ENCODE peak calls at places on chromosomes 6 and 20, in five cellular contexts. One of them, this sample, is unnamed. For H3K4me1 and H3K9me3, the result is how much of the 10 kb centered on the place peaks cover.

GRCh38 chr6:24522090-24522820 is 27.5 kb downstream of the ALDH5A1 start:
- DNase-seq in left lung: no peak
- DNase-seq in pancreas: no peak
- DNase-seq in SJCRH30: peak
- DNase-seq in fibroblast of lung: peak
- DNase-seq in this sample: no peak

GRCh38 chr20:39112196-39112743 is 150.1 kb downstream of the DHX35 start:
- DNase-seq in fibroblast of lung: peak
- DNase-seq in left lung: no peak
- DNase-seq in SJCRH30: peak
- DNase-seq in pancreas: peak
- DNase-seq in this sample: no peak

GRCh38 chr20:62367483-62368302 is 581 bp upstream of the LAMA5 start:
- DNase-seq in fibroblast of lung: no peak
- DNase-seq in pancreas: peak
- DNase-seq in left lung: no peak
- DNase-seq in SJCRH30: peak
- DNase-seq in this sample: peak

GRCh38 chr20:40494238-40494637 is 194.8 kb downstream of the MAFB start:
- DNase-seq in SJCRH30: no peak
- DNase-seq in fibroblast of lung: no peak
- DNase-seq in pancreas: no peak
- DNase-seq in left lung: peak
- DNase-seq in this sample: no peak

GRCh38 chr20:63099426-63100267 is 92.9 kb upstream of the BHLHE23 start:
- DNase-seq in left lung: peak
- DNase-seq in pancreas: no peak
- DNase-seq in fibroblast of lung: no peak
- DNase-seq in SJCRH30: peak
- DNase-seq in this sample: peak

GRCh38 chr6:9540534-9541126 is 874.2 kb downstream of the TFAP2A start:
- DNase-seq in SJCRH30: peak
- DNase-seq in fibroblast of lung: peak
- DNase-seq in left lung: no peak
- DNase-seq in pancreas: no peak
- DNase-seq in this sample: no peak

GRCh38 chr20:53950578-53950977 is 119.8 kb downstream of the BCAS1 start:
- DNase-seq in left lung: no peak
- DNase-seq in pancreas: no peak
- DNase-seq in SJCRH30: no peak
- DNase-seq in fibroblast of lung: no peak
- DNase-seq in this sample: no peak

GRCh38 chr6:139262519-139263300 is 29.1 kb downstream of the TXLNB start:
- DNase-seq in left lung: no peak
- DNase-seq in fibroblast of lung: peak
- DNase-seq in pancreas: no peak
- DNase-seq in SJCRH30: no peak
- DNase-seq in this sample: no peak

GRCh38 chr20:37686762-37687477 is 6.9 kb upstream of the CTNNBL1 start:
- DNase-seq in SJCRH30: no peak
- DNase-seq in pancreas: no peak
- DNase-seq in fibroblast of lung: peak
- DNase-seq in left lung: no peak
- DNase-seq in this sample: no peak

GRCh38 chr6:6002005-6002808 is 4.5 kb downstream of the NRN1 start:
- DNase-seq in pancreas: no peak
- DNase-seq in left lung: no peak
- DNase-seq in SJCRH30: no peak
- DNase-seq in fibroblast of lung: no peak
- DNase-seq in this sample: no peak

GRCh38 chr6:75210885-75211739 is 5.3 kb upstream of the COL12A1 start:
- DNase-seq in fibroblast of lung: peak
- DNase-seq in pancreas: no peak
- DNase-seq in SJCRH30: peak
- DNase-seq in left lung: no peak
- DNase-seq in this sample: no peak

GRCh38 chr6:127634178-127634577 is 57.2 kb downstream of the C6orf58 start:
- DNase-seq in SJCRH30: no peak
- DNase-seq in fibroblast of lung: no peak
- DNase-seq in left lung: no peak
- DNase-seq in pancreas: no peak
- DNase-seq in this sample: no peak
- H3K4me1 ChIP-seq in SJCRH30: under half
- H3K4me1 ChIP-seq in fibroblast of lung: under half
- H3K4me1 ChIP-seq in left lung: under half
- H3K4me1 ChIP-seq in pancreas: under half
- H3K4me1 ChIP-seq in this sample: under half

GRCh38 chr20:32288225-32288849 is 10.9 kb downstream of the KIF3B start:
- DNase-seq in SJCRH30: no peak
- DNase-seq in left lung: no peak
- DNase-seq in fibroblast of lung: no peak
- DNase-seq in pancreas: no peak
- DNase-seq in this sample: no peak

GRCh38 chr20:32285082-32285620 is 7.7 kb downstream of the KIF3B start:
- DNase-seq in left lung: no peak
- DNase-seq in pancreas: no peak
- DNase-seq in SJCRH30: no peak
- DNase-seq in fibroblast of lung: no peak
- DNase-seq in this sample: no peak

GRCh38 chr20:32289661-32290431 is 12.4 kb downstream of the KIF3B start:
- DNase-seq in pancreas: peak
- DNase-seq in fibroblast of lung: no peak
- DNase-seq in left lung: no peak
- DNase-seq in SJCRH30: no peak
- DNase-seq in this sample: no peak

GRCh38 chr20:32285621-32286334 is 8.3 kb downstream of the KIF3B start:
- DNase-seq in pancreas: no peak
- DNase-seq in fibroblast of lung: peak
- DNase-seq in left lung: no peak
- DNase-seq in SJCRH30: no peak
- DNase-seq in this sample: no peak

DNA sequence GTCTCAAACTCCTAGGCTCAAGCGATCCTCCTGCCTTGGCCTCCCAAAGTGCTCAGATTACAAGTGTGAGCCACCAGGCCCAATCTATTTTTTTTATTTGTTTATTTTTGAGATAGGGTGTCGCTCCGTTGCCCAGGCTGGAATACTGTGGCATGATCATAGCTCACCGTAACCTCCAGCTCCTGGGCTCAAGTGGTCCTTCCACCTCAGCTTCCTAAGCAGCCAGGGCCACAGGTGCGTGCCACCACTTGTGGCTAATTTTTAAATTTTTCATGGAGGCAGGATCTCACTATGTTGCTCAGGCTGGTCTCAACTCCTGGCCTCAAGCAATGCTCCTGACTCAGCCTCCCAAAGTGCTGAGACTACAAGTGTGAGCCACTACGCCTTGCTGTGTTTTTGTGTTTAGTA is 9.8 kb downstream of the KIF3B start:
- DNase-seq in SJCRH30: no peak
- DNase-seq in pancreas: no peak
- DNase-seq in fibroblast of lung: no peak
- DNase-seq in left lung: no peak
- DNase-seq in this sample: no peak
- H3K27ac ChIP-seq in SJCRH30: no peak
- H3K27ac ChIP-seq in pancreas: no peak
- H3K27ac ChIP-seq in fibroblast of lung: no peak
- H3K27ac ChIP-seq in left lung: no peak
- H3K27ac ChIP-seq in this sample: no peak

DNA sequence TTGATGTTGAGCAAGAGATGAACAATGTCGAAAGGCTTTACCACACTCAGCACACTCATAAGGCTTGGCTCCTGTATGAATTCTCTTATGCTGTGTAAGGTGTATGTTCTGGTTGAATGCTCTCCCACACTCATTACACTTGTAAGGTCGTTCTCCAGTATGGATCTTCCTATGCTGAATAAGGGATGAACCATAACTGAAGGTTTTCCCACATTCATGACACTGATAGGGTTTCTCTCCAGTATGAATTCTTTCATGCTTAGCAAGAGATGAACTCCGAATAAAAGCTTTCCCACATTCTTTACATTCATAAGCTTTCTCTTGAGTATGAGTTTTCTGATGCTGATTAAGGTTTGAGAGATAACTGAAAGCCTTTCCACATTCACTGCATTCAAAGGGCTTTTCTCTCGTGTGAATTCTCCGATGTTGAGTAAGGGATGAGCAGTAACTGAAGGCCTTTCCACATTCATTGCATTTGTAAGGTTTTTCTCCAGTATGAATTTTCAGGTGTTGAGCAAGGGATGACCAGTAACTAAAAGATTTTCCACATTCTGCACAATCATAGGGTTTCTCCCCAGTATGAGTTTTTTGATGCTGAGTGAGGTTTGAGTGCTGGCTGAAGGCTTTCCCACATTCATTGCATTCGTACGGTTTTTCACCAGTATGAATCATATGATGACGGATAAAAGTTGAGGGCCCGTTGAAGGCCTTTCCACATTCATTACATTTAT is 21.1 kb downstream of the ZNF184 start:
- DNase-seq in pancreas: no peak
- DNase-seq in left lung: no peak
- DNase-seq in SJCRH30: no peak
- DNase-seq in fibroblast of lung: no peak
- DNase-seq in this sample: no peak
- H3K9me3 ChIP-seq in pancreas: under half
- H3K9me3 ChIP-seq in left lung: under half
- H3K9me3 ChIP-seq in SJCRH30: under half
- H3K9me3 ChIP-seq in fibroblast of lung: under half
- H3K9me3 ChIP-seq in this sample: under half

GRCh38 chr20:43017241-43018030 is 172.3 kb downstream of the PTPRT start:
- DNase-seq in fibroblast of lung: no peak
- DNase-seq in pancreas: no peak
- DNase-seq in left lung: no peak
- DNase-seq in SJCRH30: peak
- DNase-seq in this sample: no peak
- H3K4me1 ChIP-seq in fibroblast of lung: under half
- H3K4me1 ChIP-seq in pancreas: under half
- H3K4me1 ChIP-seq in left lung: under half
- H3K4me1 ChIP-seq in SJCRH30: under half
- H3K4me1 ChIP-seq in this sample: under half

GRCh38 chr20:34627458-34627857 is 49.4 kb downstream of the PIGU start:
- DNase-seq in left lung: no peak
- DNase-seq in SJCRH30: no peak
- DNase-seq in pancreas: no peak
- DNase-seq in fibroblast of lung: no peak
- DNase-seq in this sample: no peak
- H3K27ac ChIP-seq in left lung: no peak
- H3K27ac ChIP-seq in SJCRH30: no peak
- H3K27ac ChIP-seq in pancreas: no peak
- H3K27ac ChIP-seq in fibroblast of lung: no peak
- H3K27ac ChIP-seq in this sample: no peak

DNA sequence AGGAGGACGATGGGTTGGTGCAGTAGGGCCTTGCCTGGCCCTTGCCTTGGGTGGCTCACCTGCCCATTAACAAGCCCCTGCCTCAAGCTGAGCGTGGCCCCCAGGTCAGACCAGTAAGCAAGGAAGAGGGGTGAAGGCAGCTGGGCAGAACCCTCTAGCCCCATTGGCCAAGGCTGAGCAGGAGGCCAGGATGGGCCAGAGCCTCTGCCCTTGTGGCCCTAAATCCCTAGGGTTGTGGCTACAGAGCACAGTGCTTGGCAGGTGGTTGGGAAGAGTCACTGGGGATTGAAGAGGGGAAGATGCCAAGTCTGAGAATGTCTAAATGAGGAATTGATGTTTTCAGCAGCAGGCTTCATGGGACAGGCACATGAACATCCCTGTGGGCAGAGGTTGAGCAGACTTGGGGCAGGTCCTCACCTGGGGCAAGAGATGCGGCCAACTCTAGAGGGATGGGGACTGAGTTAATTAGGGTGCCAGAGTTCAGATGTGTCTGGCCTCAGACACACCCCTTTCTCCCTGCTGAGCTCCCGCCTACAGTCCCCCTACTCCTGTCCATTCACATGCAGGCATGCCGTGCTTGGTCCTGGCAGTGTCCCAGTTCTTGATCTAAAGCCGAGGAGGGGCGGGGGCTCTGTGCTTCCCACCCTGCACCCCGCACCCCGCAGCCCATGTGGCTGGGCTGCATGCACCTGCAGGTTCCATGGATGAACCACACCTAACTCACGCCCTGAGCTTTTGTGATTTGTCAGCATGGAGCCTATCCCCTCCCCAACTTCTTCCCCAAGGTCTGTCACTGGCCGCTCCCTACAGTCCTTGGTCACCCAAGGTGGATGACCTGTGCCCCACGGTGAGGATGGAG is 9.8 kb downstream of the GTSF1L start:
- DNase-seq in SJCRH30: no peak
- DNase-seq in fibroblast of lung: no peak
- DNase-seq in left lung: no peak
- DNase-seq in pancreas: no peak
- DNase-seq in this sample: peak
- H3K9me3 ChIP-seq in SJCRH30: under half
- H3K9me3 ChIP-seq in fibroblast of lung: under half
- H3K9me3 ChIP-seq in left lung: under half
- H3K9me3 ChIP-seq in pancreas: under half
- H3K9me3 ChIP-seq in this sample: under half

DNA sequence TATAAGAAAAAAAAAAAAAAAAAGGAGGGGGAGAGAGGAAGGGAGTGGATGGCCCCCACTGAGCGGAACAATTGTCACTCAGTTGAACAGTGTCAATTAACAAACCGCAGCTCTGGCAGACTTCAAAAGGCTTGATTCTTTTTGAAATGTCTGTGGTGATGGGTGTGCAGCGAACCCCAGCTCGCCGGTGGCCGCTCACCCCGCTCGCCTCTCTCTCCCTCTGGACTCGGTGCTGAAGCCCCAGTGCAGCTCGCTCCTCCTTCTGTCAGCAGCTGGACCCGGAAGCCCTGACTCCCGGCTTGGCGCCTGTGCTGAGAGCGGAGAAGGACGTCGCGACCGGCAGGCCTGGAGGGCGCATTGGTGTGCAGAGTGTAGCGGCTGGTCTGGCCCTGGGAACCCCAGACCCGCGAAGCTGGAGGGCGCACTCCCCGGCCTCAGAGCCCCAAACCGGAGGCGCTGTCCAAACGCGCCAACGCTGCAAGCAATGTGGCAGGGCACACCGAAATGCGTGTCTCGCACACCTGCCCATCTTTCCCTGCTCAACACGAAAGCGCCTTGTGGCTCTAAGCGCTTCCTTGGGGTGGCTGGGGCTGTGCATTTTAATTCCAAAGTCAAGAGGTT is 3.4 kb downstream of the LINC00237 start:
- DNase-seq in SJCRH30: no peak
- DNase-seq in left lung: peak
- DNase-seq in pancreas: peak
- DNase-seq in fibroblast of lung: no peak
- DNase-seq in this sample: peak
- H3K4me1 ChIP-seq in SJCRH30: under half
- H3K4me1 ChIP-seq in left lung: under half
- H3K4me1 ChIP-seq in pancreas: under half
- H3K4me1 ChIP-seq in fibroblast of lung: under half
- H3K4me1 ChIP-seq in this sample: under half